ENCODE peak calls at places on chromosomes 13 and 19, in six cellular contexts. E is endodermal cell, D is fibroblast of lung, Z is fibroblast of pulmonary artery, I is spleen, O is AG10803. C is an unnamed sample.
A peak's percentile ranks its signal among the peaks of the same experiment; 100 is the strongest.

GRCh38 chr13:113852536-113853517 is 11.0 kb downstream of the GAS6 start:
- DNase-seq in O (no peak), E (peak; percentile 39), I (peak; percentile 70), D (no peak), Z (no peak), C (no peak)

GRCh38 chr19:10855879-10856522 is 7.8 kb downstream of the C19orf38 start:
- DNase-seq in O (no peak), D (no peak), Z (peak; percentile 22), E (peak; percentile 83), I (no peak), C (no peak)

GRCh38 chr19:57850553-57851017 is 926 bp downstream of the ZNF587 start:
- DNase-seq in E (peak; percentile 72), I (no peak), D (peak; percentile 82), Z (peak; percentile 45), O (peak; percentile 6), C (peak; percentile 67)

GRCh38 chr19:56639217-56639616 is 3.7 kb upstream of the SMIM17 start:
- DNase-seq in E (no peak), O (no peak), I (no peak), Z (peak; percentile 22), D (peak; percentile 10), C (peak; percentile 19)

GRCh38 chr19:35249146-35249847 is 495 bp downstream of the LSR start:
- DNase-seq in D (no peak), I (no peak), Z (no peak), E (peak; percentile 46), O (no peak), C (no peak)

GRCh38 chr19:50264483-50265186 is 61.2 kb downstream of the MYH14 start:
- DNase-seq in D (no peak), E (peak; percentile 71), I (no peak), Z (no peak), O (no peak), C (peak; percentile 12)

GRCh38 chr13:111401151-111401550 is 80.7 kb downstream of the TEX29 start:
- DNase-seq in Z (no peak), O (no peak), D (no peak), E (no peak), I (peak; percentile 41), C (no peak)

GRCh38 chr19:57103573-57104277 is 16.1 kb upstream of the USP29 start:
- DNase-seq in O (peak; percentile 66), E (peak; percentile 75), I (no peak), Z (peak; percentile 75), D (peak; percentile 37), C (peak; percentile 63)

GRCh38 chr19:8004723-8005513 is 523 bp downstream of the ELAVL1 start:
- DNase-seq in I (no peak), E (no peak), Z (peak; percentile 33), O (peak; percentile 27), D (peak; percentile 23), C (peak; percentile 25)

GRCh38 chr19:52331757-52332156 is 4.3 kb upstream of the ZNF610 start:
- DNase-seq in Z (peak; percentile 17), I (no peak), E (no peak), O (no peak), D (peak; percentile 15), C (no peak)

GRCh38 chr19:8371011-8371804 is 7.3 kb downstream of the ANGPTL4 start:
- DNase-seq in D (no peak), O (no peak), Z (no peak), I (peak; percentile 73), E (no peak), C (no peak)

GRCh38 chr19:33402421-33403220 is 29.1 kb downstream of the CEBPG start:
- DNase-seq in O (no peak), I (peak; percentile 62), Z (no peak), E (no peak), D (no peak), C (no peak)

GRCh38 chr13:51643114-51643881 is 59.0 kb downstream of the WDFY2 start:
- DNase-seq in O (peak; percentile 98), D (peak; percentile 95), Z (peak; percentile 93), E (peak; percentile 11), I (no peak), C (peak; percentile 97)

GRCh38 chr13:23572836-23573235 is 2.6 kb downstream of the TNFRSF19 start:
- DNase-seq in O (no peak), E (no peak), Z (no peak), D (no peak), I (no peak), C (no peak)

GRCh38 chr13:23570099-23570926 is at the start of gene TNFRSF19:
- DNase-seq in I (no peak), Z (peak; percentile 90), E (peak; percentile 63), D (peak; percentile 92), O (peak; percentile 88), C (peak; percentile 86)

GRCh38 chr13:23570931-23571330 is 719 bp downstream of the TNFRSF19 start:
- DNase-seq in E (no peak), O (peak; percentile 54), I (no peak), D (peak; percentile 54), Z (peak; percentile 39), C (peak; percentile 27)

GRCh38 chr13:23563085-23563484 is 7.1 kb upstream of the TNFRSF19 start:
- DNase-seq in I (no peak), D (no peak), E (no peak), O (no peak), Z (no peak), C (no peak)

DNA sequence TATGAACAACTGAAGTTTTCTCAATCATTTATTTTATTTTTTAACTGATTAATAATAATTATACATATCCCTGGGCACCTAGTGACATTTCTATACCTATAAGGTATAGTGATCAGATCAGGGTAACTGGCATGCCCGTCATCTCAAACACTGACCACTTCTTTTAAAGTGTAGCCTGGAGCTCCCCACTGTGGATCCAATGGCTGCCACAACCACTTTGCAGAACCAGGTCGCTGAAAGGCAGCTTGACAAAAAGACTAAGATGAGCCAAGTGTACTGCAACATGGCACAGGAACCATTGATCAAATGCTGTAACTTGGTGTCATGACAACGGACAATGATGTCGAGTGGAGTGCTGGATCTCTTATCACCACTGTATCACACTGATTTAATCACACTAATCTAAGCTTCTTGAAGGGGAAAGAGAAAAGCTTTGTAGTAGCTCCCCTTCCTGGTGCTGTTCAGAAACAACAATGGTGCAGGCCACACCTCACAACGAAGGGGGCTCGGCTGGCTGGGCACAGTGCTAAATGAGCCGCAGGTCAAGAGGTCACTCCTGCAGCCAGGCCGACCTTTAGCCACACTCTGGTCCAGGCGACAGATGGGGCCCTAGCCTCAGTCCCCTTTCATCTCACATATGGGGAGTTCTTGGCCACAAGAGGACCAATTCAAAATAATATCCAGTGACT is 2.3 kb upstream of the TNFRSF19 start:
- DNase-seq in I (no peak), O (peak; percentile 36), E (peak; percentile 56), Z (no peak), D (peak; percentile 12), C (no peak)
- TF ChIP-seq CTCF in I (no peak), O (peak; percentile 35), E (peak; percentile 60), Z (no peak), D (no peak), C (no peak)

GRCh38 chr19:4183967-4184717 is 1.7 kb downstream of the ANKRD24 start:
- DNase-seq in Z (no peak), D (no peak), O (no peak), I (peak; percentile 77), E (peak; percentile 52), C (no peak)
- H3K4me3 ChIP-seq in Z (no peak overlapping the region), D (no peak overlapping the region), O (no peak overlapping the region), I (no peak overlapping the region), E (no peak overlapping the region), C (no peak overlapping the region)

DNA sequence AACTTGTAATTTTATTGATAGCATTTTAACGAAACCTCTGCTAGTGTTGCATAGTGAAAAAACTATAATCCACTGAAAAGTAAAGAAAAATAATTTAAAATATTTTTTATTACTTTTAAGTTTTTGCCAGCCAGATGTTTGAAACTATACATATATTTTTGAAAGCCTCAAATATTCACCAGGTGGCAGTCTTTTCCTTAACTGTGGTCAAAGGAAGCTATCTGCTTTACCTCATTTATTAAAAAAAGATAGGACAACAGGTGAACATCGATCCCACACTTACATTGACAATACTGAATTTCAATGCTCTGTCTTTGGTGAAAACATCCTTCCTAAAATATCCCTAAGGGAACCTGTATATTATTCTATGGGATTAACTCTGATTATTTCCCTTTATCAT is 100.5 kb downstream of the TRPC4 start:
- DNase-seq in D (no peak), E (no peak), I (no peak), O (no peak), Z (peak; percentile 26), C (no peak)
- TF ChIP-seq CTCF in D (peak; percentile 21), E (peak; percentile 60), I (no peak), O (peak; percentile 32), Z (peak; percentile 31), C (peak; percentile 28)

DNA sequence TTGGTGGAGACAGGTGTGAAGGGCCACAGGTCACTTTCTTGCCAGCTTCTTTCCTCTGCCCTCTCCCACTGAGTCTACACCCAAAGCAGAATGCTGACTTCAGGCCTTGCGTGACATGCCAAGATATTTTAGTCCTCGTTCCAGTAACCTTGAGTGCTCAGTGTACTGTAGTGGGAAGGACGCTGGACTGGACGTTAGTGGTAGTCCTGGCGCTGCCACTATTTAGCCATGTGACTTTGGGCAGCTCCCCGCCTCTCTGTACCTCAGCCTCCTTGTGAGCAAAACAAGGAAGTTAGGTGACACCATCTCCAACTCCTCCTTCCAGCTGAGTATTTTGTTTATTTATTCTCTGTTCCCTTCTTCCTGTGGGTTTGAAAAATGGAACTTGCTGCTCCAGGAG is 86.1 kb downstream of the FRY start:
- DNase-seq in I (peak; percentile 77), Z (no peak), D (no peak), E (no peak), O (no peak), C (no peak)
- H3K4me3 ChIP-seq in I (no peak overlapping the region), Z (no peak overlapping the region), D (no peak overlapping the region), E (no peak overlapping the region), O (no peak overlapping the region), C (no peak overlapping the region)

DNA sequence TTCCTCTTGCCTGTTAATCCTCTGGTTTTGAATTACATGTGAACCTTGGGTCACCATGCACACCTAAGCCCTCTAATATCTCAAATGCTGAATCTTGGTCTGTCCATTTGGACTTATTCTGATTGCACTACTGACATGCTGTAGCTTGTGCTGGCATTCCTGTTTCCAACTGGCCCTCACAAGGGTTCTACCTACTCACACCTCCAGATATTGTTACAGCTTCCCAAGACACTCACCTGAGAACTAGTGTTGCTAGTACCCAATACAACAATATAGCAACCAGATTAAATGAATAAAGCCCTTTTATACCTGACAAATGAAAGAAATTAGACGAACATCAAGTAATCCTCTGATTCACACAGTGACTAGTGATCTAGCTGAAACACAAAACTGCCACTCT is 16.6 kb downstream of the TEX30 start:
- DNase-seq in O (no peak), Z (no peak), D (no peak), I (no peak), E (no peak), C (no peak)
- TF ChIP-seq CTCF in O (no peak), Z (no peak), D (no peak), I (no peak), E (no peak), C (no peak)

DNA sequence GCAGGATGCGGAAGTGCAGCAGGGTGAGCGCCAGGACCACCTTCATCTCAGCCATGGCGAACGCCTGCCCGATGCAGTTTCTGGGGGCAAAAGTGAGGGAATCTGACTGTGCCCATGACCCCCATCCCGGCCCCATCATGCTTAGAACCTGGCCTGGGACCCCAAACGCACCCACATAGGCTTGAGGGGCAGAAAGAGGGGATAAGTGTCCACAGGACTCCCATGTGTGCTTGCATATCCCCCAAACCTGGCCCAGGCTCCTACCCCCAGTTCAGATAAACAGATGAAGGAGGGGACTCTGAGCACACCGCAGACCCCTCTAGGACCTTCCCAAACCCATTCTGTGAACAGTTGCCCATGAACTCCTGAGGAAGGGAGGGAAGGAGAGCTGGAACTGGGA is 16.0 kb upstream of the CYP4F2 start:
- DNase-seq in O (no peak), E (no peak), D (no peak), Z (no peak), I (no peak), C (no peak)
- H3K4me3 ChIP-seq in O (no peak overlapping the region), E (no peak overlapping the region), D (no peak overlapping the region), Z (no peak overlapping the region), I (no peak overlapping the region), C (no peak overlapping the region)

C was measured in fibroblast of mammary gland.